ENCODE peak calls at places on chromosomes 2 and 18, in eight cellular contexts. L, I, R, G, W, Z, U and M are unnamed samples.

GRCh38 chr2:74554821-74555531 is 456 bp downstream of the DOK1 start:
- DNase-seq in L (peak; percentile 78), G (peak; percentile 73), W (no peak), Z (peak; percentile 87), U (peak; percentile 79), R (no peak), I (peak; percentile 73), M (no peak)

GRCh38 chr2:231186325-231186724 is 12.1 kb upstream of the ARMC9 start:
- DNase-seq in G (no peak), U (no peak), Z (no peak), L (no peak), I (no peak), R (no peak), W (no peak), M (no peak)

GRCh38 chr2:171553858-171554257 is 31.6 kb downstream of the CYBRD1 start:
- DNase-seq in R (no peak), G (peak; percentile 25), W (no peak), L (no peak), Z (no peak), I (no peak), U (no peak), M (no peak)

GRCh38 chr2:99624682-99625081 is 134.9 kb upstream of the REV1 start:
- DNase-seq in R (no peak), I (no peak), U (no peak), Z (no peak), W (no peak), L (no peak), G (no peak), M (no peak)

GRCh38 chr2:189581354-189582139 is 961 bp upstream of the SLC40A1 start:
- DNase-seq in W (no peak), L (peak; percentile 69), R (no peak), Z (no peak), I (peak; percentile 53), U (peak; percentile 50), G (peak; percentile 54), M (no peak)

GRCh38 chr2:162301151-162301804 is 17.2 kb downstream of the IFIH1 start:
- DNase-seq in Z (no peak), G (peak; percentile 37), I (peak; percentile 78), U (peak; percentile 74), R (no peak), L (no peak), W (peak; percentile 15), M (no peak)

GRCh38 chr2:221268631-221269030 is 303.5 kb downstream of the EPHA4 start:
- DNase-seq in R (no peak), W (no peak), I (no peak), Z (no peak), L (no peak), U (no peak), G (no peak), M (no peak)

GRCh38 chr2:47602996-47603395 is 179.9 kb upstream of the MSH6 start:
- DNase-seq in W (no peak), Z (no peak), I (peak; percentile 36), L (no peak), U (no peak), G (no peak), R (no peak), M (no peak)

GRCh38 chr2:221572821-221573429 is 821 bp upstream of the EPHA4 start:
- DNase-seq in W (peak; percentile 21), R (no peak), G (no peak), L (no peak), U (peak; percentile 82), I (peak; percentile 63), Z (peak; percentile 77), M (no peak)

GRCh38 chr18:59516356-59517155 is 157.5 kb upstream of the LMAN1 start:
- DNase-seq in G (peak; percentile 45), L (no peak), U (peak; percentile 18), I (peak; percentile 86), Z (no peak), W (peak; percentile 55), R (no peak), M (no peak)

GRCh38 chr18:59605633-59606192 is 91.5 kb downstream of the CCBE1 start:
- DNase-seq in Z (no peak), W (no peak), I (no peak), G (no peak), U (no peak), R (no peak), L (no peak), M (no peak)

GRCh38 chr2:26911911-26912861 is 58.3 kb upstream of the MAPRE3 start:
- DNase-seq in I (no peak), W (no peak), U (peak; percentile 96), L (no peak), Z (no peak), R (no peak), G (peak; percentile 83), M (no peak)

GRCh38 chr18:3104190-3105054 is 91.5 kb upstream of the LPIN2 start:
- DNase-seq in I (no peak), L (no peak), U (no peak), Z (no peak), G (no peak), R (no peak), W (no peak), M (no peak)

GRCh38 chr18:49814147-49814499 is 790 bp upstream of the ACAA2 start:
- DNase-seq in U (peak; percentile 85), W (peak; percentile 65), L (peak; percentile 86), Z (peak; percentile 82), R (no peak), G (peak; percentile 78), I (peak; percentile 81), M (no peak)

GRCh38 chr18:26650310-26651285 is 102.2 kb upstream of the KCTD1 start:
- DNase-seq in R (no peak), Z (no peak), I (no peak), G (no peak), U (no peak), W (no peak), L (no peak), M (no peak)

GRCh38 chr18:26655614-26656400 is 107.5 kb upstream of the KCTD1 start:
- DNase-seq in W (peak; percentile 23), L (peak; percentile 74), R (no peak), U (peak; percentile 76), G (peak; percentile 81), I (peak; percentile 77), Z (peak; percentile 82), M (no peak)

GRCh38 chr18:26655010-26655613 is 106.8 kb upstream of the KCTD1 start:
- DNase-seq in I (peak; percentile 14), G (no peak), U (no peak), Z (no peak), W (no peak), L (no peak), R (no peak), M (no peak)

GRCh38 chr18:26654173-26655009 is 106.0 kb upstream of the KCTD1 start:
- DNase-seq in Z (no peak), W (no peak), G (no peak), I (no peak), L (no peak), U (no peak), R (no peak), M (no peak)

DNA sequence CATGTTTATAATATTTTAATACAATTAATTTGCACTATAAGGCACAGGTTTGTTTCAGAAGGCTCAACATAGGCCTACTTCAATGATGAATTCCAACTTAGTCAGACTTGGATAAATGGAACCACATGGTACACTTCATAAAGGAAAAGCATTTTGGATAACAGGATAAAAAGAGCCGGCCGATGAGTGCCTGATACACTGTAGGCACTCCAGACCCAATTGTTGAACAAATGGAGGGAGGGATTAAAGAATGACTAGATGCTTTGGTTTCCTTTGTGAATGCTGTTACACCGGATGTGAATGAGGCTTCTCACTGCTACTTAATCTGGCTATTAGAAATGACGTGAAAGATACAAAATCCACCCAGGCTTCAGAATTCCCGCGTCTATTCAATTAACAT is 104.1 kb upstream of the KCTD1 start:
- DNase-seq in R (no peak), I (no peak), W (no peak), U (peak; percentile 13), L (no peak), G (no peak), Z (no peak), M (no peak)
- TF ChIP-seq CTCF in R (no peak), I (no peak), W (no peak), U (no peak), L (no peak), G (no peak), Z (no peak), M (no peak)

GRCh38 chr2:9263388-9263787 is 56.8 kb downstream of the ASAP2 start:
- DNase-seq in I (no peak), R (no peak), W (no peak), G (peak; percentile 79), U (no peak), L (no peak), Z (peak; percentile 68), M (no peak)
- H3K4me1 ChIP-seq in I (peaks cover 31% of the 10 kb centered on the region), R (peaks cover 16% of the 10 kb centered on the region), W (peaks cover 29% of the 10 kb centered on the region), G (peaks cover 45% of the 10 kb centered on the region), U (peaks cover 22% of the 10 kb centered on the region), L (peaks cover 66% of the 10 kb centered on the region), Z (peaks cover 54% of the 10 kb centered on the region), M (peaks cover 47% of the 10 kb centered on the region)

GRCh38 chr2:236627846-236628245 is 58.2 kb downstream of the ACKR3 start:
- DNase-seq in R (no peak), U (no peak), Z (peak; percentile 45), L (peak; percentile 39), I (no peak), G (no peak), W (no peak), M (no peak)
- TF ChIP-seq CTCF in R (no peak), U (no peak), Z (no peak), L (no peak), I (no peak), G (no peak), W (no peak), M (no peak)

DNA sequence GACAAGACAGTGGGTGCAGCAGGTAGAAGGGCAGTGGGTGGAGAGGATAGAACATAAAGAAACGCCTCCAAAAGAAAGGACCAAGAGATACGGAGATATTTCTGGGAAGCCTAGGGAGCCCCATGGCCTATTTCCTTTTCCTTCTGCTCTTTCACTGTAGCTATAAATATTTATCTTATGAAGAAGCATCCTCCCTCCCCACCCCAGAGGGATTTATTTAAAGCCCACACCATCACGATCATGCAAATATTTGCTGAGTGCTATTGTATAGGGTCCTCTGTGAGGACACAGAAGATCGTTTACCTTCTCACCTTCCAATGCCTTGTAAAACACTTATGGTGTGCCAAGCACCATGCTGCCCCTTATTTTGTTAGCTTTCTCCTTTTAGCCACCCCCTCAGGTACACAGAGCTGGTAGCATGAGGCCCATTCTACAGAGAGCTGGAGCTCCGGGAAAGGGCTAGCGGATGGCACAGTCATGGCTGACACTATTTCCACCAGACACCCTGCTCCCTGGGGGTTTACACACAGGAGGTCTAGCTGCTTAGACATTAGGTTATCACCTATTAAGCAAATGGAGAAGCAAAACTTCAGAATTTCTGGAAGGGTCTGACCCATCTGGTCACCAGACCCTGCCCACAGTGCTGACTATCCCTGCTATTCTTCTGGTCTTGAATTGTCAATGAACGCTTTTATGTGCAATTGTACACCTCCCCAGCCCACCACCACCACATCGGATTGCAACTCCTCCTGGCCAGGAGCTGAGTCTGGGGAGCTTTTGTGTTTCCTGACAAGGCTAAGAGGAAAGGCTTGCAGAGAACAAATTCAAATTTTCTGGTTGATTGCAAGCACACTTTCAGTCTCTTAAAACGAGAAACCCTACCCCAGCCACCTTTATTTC is 91.8 kb upstream of the KLF7 start:
- DNase-seq in U (peak; percentile 36), L (no peak), G (no peak), W (no peak), Z (no peak), R (no peak), I (no peak), M (no peak)
- H3K4me1 ChIP-seq in U (peaks cover 38% of the 10 kb centered on the region), L (peaks cover 25% of the 10 kb centered on the region), G (peaks cover 71% of the 10 kb centered on the region), W (peaks cover 16% of the 10 kb centered on the region), Z (peaks cover 22% of the 10 kb centered on the region), R (peaks cover 3% of the 10 kb centered on the region), I (peaks cover 19% of the 10 kb centered on the region), M (peaks cover 17% of the 10 kb centered on the region)